ENCODE peak calls at places on chromosomes 11 and 22, in eight cellular contexts. Y is GM12878, L is AG10803, E is progenitor cell of endocrine pancreas, J is nephron progenitor cell, K is fibroblast of villous mesenchyme, D is sigmoid colon, N is PC-9. W is an unnamed sample.

GRCh38 chr11:31902706-31903105 is 91.6 kb upstream of the PAX6 start:
- DNase-seq in Y (no peak), L (no peak), E (no peak), J (no peak), K (no peak), D (no peak), N (no peak), W (no peak)

GRCh38 chr22:31861226-31861840 is 83.0 kb upstream of the YWHAH start:
- DNase-seq in Y (no peak), L (no peak), E (no peak), J (no peak), K (no peak), D (no peak), N (no peak), W (peak)

GRCh38 chr11:117877120-117877784 is 794 bp upstream of the FXYD6 start:
- DNase-seq in Y (no peak), L (no peak), E (no peak), J (no peak), K (no peak), D (peak), N (no peak), W (no peak)

GRCh38 chr11:67053896-67054850 is 2.5 kb upstream of the RHOD start:
- DNase-seq in Y (no peak), L (peak), E (peak), J (peak), K (peak), D (no peak), N (peak), W (peak)

GRCh38 chr11:116792869-116793475 is 1.3 kb upstream of the APOA5 start:
- DNase-seq in Y (no peak), L (peak), E (no peak), J (no peak), K (no peak), D (no peak), N (no peak), W (no peak)

GRCh38 chr11:108757630-108758029 is 92.8 kb downstream of the DDX10 start:
- DNase-seq in Y (no peak), L (no peak), E (no peak), J (no peak), K (no peak), D (no peak), N (no peak), W (no peak)

GRCh38 chr22:35458547-35459422 is 58.8 kb downstream of the MCM5 start:
- DNase-seq in Y (no peak), L (no peak), E (no peak), J (no peak), K (no peak), D (no peak), N (no peak), W (no peak)

GRCh38 chr11:17063171-17064002 is 14.1 kb downstream of the RPS13 start:
- DNase-seq in Y (peak), L (peak), E (peak), J (peak), K (peak), D (no peak), N (no peak), W (peak)

GRCh38 chr22:33112606-33113005 is 54.4 kb upstream of the SYN3 start:
- DNase-seq in Y (peak), L (no peak), E (no peak), J (no peak), K (no peak), D (no peak), N (no peak), W (no peak)

GRCh38 chr11:16611395-16612233 is 126.8 kb upstream of the C11orf58 start:
- DNase-seq in Y (no peak), L (no peak), E (no peak), J (peak), K (no peak), D (no peak), N (no peak), W (no peak)

GRCh38 chr11:120819003-120819402 is 204.9 kb upstream of the TBCEL start:
- DNase-seq in Y (no peak), L (no peak), E (no peak), J (no peak), K (no peak), D (no peak), N (no peak), W (no peak)

GRCh38 chr22:45476814-45477213 is 25.9 kb upstream of the FBLN1 start:
- DNase-seq in Y (no peak), L (peak), E (no peak), J (no peak), K (peak), D (no peak), N (no peak), W (no peak)

GRCh38 chr11:128208329-128209220 is 378.8 kb downstream of the ETS1 start:
- DNase-seq in Y (no peak), L (peak), E (no peak), J (no peak), K (peak), D (no peak), N (peak), W (peak)

GRCh38 chr22:46007003-46007847 is 30.3 kb upstream of the WNT7B start:
- DNase-seq in Y (no peak), L (peak), E (no peak), J (no peak), K (peak), D (peak), N (peak), W (peak)

GRCh38 chr11:76629853-76630599 is 40.5 kb downstream of the LRRC32 start:
- DNase-seq in Y (no peak), L (peak), E (no peak), J (no peak), K (peak), D (peak), N (no peak), W (peak)

DNA sequence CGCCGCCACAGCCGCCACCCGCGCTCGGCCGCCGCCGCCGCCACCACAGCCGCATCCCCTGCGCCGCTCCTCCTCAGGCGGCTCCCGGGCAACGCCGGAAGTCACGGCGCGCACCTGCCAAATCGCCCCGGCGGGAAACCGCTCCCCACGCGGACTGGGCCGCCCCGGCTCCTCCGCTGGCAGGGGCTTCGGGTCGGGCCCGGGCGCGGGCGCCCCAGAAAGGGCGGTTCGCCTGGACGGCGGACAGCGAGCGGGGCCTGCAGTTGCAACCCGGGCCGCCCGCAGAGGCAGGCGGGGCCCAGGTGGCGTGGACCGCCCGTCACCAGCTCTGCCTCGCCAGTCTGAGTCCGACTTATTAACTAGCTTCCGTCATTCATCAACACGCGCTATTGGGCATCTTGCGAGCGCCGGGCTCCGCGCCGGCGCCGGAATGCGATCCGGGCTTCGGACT is at the start of gene HIRA:
- DNase-seq in Y (no peak), L (peak), E (peak), J (peak), K (peak), D (peak), N (peak), W (peak)
- TF ChIP-seq CTCF in Y (no peak), L (no peak), E (no peak), J (no peak), K (no peak), D (no peak), N (no peak), W (no peak)

DNA sequence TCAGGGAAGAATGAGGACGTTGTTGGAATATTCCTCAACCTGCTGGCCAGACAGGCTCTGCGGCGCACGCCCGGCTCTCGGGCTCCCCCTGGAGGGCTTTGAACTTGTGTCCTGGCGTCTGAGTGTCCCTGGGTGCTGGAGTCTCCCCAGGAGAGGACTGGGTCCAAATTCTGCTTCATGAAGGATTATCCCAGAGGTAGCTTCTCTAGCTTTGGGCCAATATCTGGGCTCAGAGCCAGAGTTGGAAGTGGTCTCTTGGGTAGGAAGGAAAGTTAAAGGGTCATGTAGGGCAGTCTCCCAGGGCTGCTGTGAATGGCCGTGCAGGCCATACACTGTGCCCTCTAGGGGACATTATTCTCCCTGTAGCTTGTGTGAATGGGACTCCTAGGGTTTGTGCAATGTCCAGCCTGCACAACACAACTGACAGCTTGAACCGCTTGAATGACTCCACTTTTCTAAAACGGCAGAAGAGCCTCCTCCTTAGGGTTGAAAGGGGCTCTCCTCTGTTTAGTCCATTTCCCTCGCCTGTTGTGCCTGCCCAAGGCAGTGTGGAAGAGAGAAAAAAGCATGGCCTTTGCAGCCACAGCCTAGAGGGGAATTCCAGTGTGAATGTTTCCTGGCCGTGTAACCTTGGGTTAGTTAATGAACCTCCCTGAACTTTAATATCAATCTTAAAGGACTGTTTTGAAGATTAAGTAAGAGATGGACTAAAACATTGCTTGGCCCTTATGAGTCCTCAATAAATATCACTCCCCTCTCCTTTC is 111.1 kb upstream of the THY1 start:
- DNase-seq in Y (peak), L (peak), E (peak), J (peak), K (peak), D (peak), N (peak), W (peak)
- TF ChIP-seq CTCF in Y (peak), L (peak), E (peak), J (peak), K (peak), D (no peak), N (peak), W (peak)

GRCh38 chr22:43747877-43748276 is 64.2 kb downstream of the EFCAB6 start:
- DNase-seq in Y (no peak), L (no peak), E (no peak), J (no peak), K (no peak), D (no peak), N (no peak), W (no peak)
- TF ChIP-seq CTCF in Y (peak), L (peak), E (no peak), J (no peak), K (no peak), D (no peak), N (no peak), W (no peak)

GRCh38 chr22:22992474-22992873 is 77.8 kb upstream of the GNAZ start:
- DNase-seq in Y (no peak), L (no peak), E (no peak), J (no peak), K (no peak), D (no peak), N (no peak), W (no peak)
- TF ChIP-seq CTCF in Y (no peak), L (no peak), E (no peak), J (no peak), K (no peak), D (no peak), N (no peak), W (no peak)

GRCh38 chr22:37126383-37126782 is 16.9 kb upstream of the TMPRSS6 start:
- DNase-seq in Y (no peak), L (no peak), E (no peak), J (no peak), K (no peak), D (no peak), N (no peak), W (no peak)

GRCh38 chr22:37130031-37130430 is 19.7 kb downstream of the IL2RB start:
- DNase-seq in Y (no peak), L (no peak), E (no peak), J (no peak), K (no peak), D (no peak), N (no peak), W (no peak)

GRCh38 chr22:37128555-37129281 is 19.2 kb upstream of the TMPRSS6 start:
- DNase-seq in Y (no peak), L (no peak), E (no peak), J (no peak), K (no peak), D (no peak), N (no peak), W (no peak)

GRCh38 chr22:37127350-37127878 is 17.9 kb upstream of the TMPRSS6 start:
- DNase-seq in Y (no peak), L (no peak), E (no peak), J (no peak), K (no peak), D (no peak), N (no peak), W (no peak)

GRCh38 chr22:37126882-37127281 is 17.4 kb upstream of the TMPRSS6 start:
- DNase-seq in Y (no peak), L (no peak), E (no peak), J (peak), K (no peak), D (no peak), N (no peak), W (peak)
- TF ChIP-seq CTCF in Y (peak), L (peak), E (peak), J (peak), K (peak), D (no peak), N (peak), W (peak)